ENCODE peak calls at places on chromosomes 11 and 22, in nine cellular contexts. N is astrocyte of the spinal cord, X is osteocyte, O is fibroblast of lung, G is astrocyte of the cerebellum, F is cardiac muscle cell, J is uterus, V is mucosa of descending colon, P is mammary epithelial cell. W is an unnamed sample.

GRCh38 chr11:1870721-1871466 is 18.0 kb downstream of the LSP1 start:
- DNase-seq in N (no peak), X (no peak), O (peak), G (no peak), F (no peak), J (no peak), V (peak), P (no peak), W (no peak)

GRCh38 chr11:126083829-126084607 is 21.4 kb upstream of the CDON start:
- DNase-seq in N (no peak), X (no peak), O (no peak), G (no peak), F (no peak), J (no peak), V (no peak), P (no peak), W (no peak)

GRCh38 chr11:117026593-117027330 is 71.5 kb downstream of the SIK3 start:
- DNase-seq in N (peak), X (no peak), O (peak), G (peak), F (peak), J (no peak), V (no peak), P (peak), W (no peak)

GRCh38 chr11:44857490-44857889 is 93.2 kb downstream of the TP53I11 start:
- DNase-seq in N (no peak), X (no peak), O (no peak), G (no peak), F (no peak), J (no peak), V (no peak), P (no peak), W (no peak)

GRCh38 chr11:87473174-87473573 is 435.4 kb downstream of the TMEM135 start:
- DNase-seq in N (peak), X (no peak), O (peak), G (peak), F (no peak), J (peak), V (no peak), P (peak), W (no peak)

GRCh38 chr11:77379253-77379652 is 77.8 kb upstream of the GDPD4 start:
- DNase-seq in N (peak), X (no peak), O (no peak), G (no peak), F (peak), J (no peak), V (no peak), P (no peak), W (no peak)

GRCh38 chr11:134654161-134654915 is 242.3 kb upstream of the B3GAT1 start:
- DNase-seq in N (no peak), X (peak), O (no peak), G (no peak), F (no peak), J (no peak), V (no peak), P (no peak), W (no peak)

GRCh38 chr22:22374163-22374562 is 129.6 kb downstream of the VPREB1 start:
- DNase-seq in N (no peak), X (no peak), O (no peak), G (no peak), F (no peak), J (no peak), V (no peak), P (no peak), W (no peak)

GRCh38 chr11:77193915-77194830 is 66.1 kb downstream of the MYO7A start:
- DNase-seq in N (no peak), X (no peak), O (no peak), G (no peak), F (no peak), J (no peak), V (peak), P (no peak), W (no peak)

GRCh38 chr22:22139364-22139763 is 105.2 kb upstream of the VPREB1 start:
- DNase-seq in N (no peak), X (no peak), O (no peak), G (no peak), F (no peak), J (no peak), V (no peak), P (no peak), W (no peak)

GRCh38 chr22:37112084-37112728 is 2.7 kb upstream of the TMPRSS6 start:
- DNase-seq in N (no peak), X (no peak), O (no peak), G (no peak), F (no peak), J (no peak), V (no peak), P (no peak), W (no peak)

GRCh38 chr11:60987577-60988277 is 16.2 kb downstream of the CD6 start:
- DNase-seq in N (no peak), X (no peak), O (no peak), G (no peak), F (no peak), J (peak), V (no peak), P (no peak), W (no peak)

GRCh38 chr11:134905513-134905912 is 493.5 kb upstream of the B3GAT1 start:
- DNase-seq in N (no peak), X (no peak), O (no peak), G (no peak), F (no peak), J (no peak), V (no peak), P (no peak), W (no peak)

GRCh38 chr22:45948081-45948648 is 28.8 kb downstream of the WNT7B start:
- DNase-seq in N (no peak), X (no peak), O (no peak), G (no peak), F (no peak), J (no peak), V (no peak), P (no peak), W (peak)

GRCh38 chr11:58771458-58771855 is 39.7 kb upstream of the GLYAT start:
- DNase-seq in N (no peak), X (no peak), O (no peak), G (no peak), F (no peak), J (no peak), V (no peak), P (peak), W (no peak)

GRCh38 chr11:61602775-61603569 is 22.1 kb upstream of the SYT7 start:
- DNase-seq in N (peak), X (no peak), O (peak), G (peak), F (peak), J (peak), V (peak), P (peak), W (no peak)

DNA sequence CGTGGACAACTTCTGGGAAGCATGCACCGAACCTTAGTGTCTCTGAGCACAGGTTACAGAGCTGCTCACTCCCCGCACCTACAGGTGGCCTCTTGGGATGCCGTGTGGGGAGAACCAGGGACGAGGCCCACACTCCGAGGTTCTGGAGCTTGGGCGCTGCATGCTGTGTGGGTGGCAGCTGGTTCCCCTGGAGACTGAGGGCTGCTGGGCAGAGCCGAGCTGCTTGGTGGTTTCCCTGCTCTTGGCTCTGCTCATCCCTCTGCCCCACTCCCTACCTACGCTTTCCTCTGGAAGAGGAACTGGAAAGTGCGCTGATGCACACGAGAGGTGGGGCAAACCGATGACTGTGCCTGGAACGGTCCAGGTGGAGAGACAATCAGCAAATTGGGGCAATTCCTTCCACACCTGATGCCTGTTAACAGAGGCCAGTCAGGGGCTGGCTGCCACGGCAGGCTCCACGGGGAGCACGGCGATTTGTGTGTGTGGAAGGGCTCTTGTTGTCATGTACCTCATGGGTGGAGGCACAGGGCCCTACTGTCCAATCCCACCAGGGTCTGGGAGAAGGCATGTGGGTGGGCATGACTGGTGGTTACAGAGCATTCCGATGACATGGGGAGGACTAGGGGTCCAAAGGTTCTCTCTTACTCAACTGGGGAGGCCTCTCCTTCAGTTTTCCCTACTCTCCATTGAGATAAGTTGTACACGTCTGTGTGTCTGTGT is 60.9 kb downstream of the ST14 start:
- DNase-seq in N (no peak), X (peak), O (no peak), G (no peak), F (no peak), J (no peak), V (no peak), P (no peak), W (no peak)
- TF ChIP-seq CTCF in N (no peak), X (no peak), O (no peak), G (no peak), F (no peak), J (no peak), V (no peak), P (no peak), W (no peak)

GRCh38 chr11:19281555-19281954 is 40.8 kb upstream of the E2F8 start:
- DNase-seq in N (no peak), X (no peak), O (no peak), G (no peak), F (no peak), J (no peak), V (no peak), P (no peak), W (no peak)
- TF ChIP-seq CTCF in N (no peak), X (no peak), O (no peak), G (no peak), F (no peak), J (no peak), V (no peak), P (no peak), W (no peak)

DNA sequence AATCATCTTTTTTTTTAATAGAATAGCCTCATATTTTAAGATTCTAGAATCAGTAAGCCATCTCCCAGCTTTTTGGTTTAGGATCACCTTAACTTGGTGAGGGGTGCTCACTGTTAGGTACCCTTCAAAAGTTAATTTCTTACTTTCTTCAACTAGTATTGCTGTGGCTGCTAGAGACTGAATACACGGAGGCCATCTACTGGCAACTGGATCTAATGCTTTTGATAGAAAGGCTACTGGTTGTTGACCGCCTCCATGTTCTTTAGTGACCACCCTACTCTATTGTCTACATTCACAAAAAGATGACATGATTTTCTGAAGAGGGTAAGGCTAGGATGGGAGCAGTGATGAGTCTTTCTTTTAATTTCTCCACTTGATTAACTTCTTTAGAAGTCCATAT is 16.7 kb upstream of the ALDH3B2 start:
- DNase-seq in N (no peak), X (no peak), O (peak), G (no peak), F (no peak), J (no peak), V (no peak), P (no peak), W (no peak)
- TF ChIP-seq CTCF in N (peak), X (no peak), O (peak), G (peak), F (peak), J (no peak), V (no peak), P (peak), W (no peak)

GRCh38 chr22:47199949-47200272 is 437.5 kb downstream of the TBC1D22A start:
- DNase-seq in N (no peak), X (no peak), O (no peak), G (no peak), F (no peak), J (no peak), V (no peak), P (no peak), W (no peak)

GRCh38 chr22:47198801-47199251 is 436.4 kb downstream of the TBC1D22A start:
- DNase-seq in N (no peak), X (peak), O (no peak), G (no peak), F (no peak), J (no peak), V (no peak), P (no peak), W (no peak)

GRCh38 chr22:47200273-47201051 is 438.0 kb downstream of the TBC1D22A start:
- DNase-seq in N (no peak), X (peak), O (peak), G (no peak), F (peak), J (no peak), V (no peak), P (no peak), W (no peak)

GRCh38 chr22:47197735-47198500 is 435.5 kb downstream of the TBC1D22A start:
- DNase-seq in N (no peak), X (peak), O (no peak), G (no peak), F (no peak), J (no peak), V (no peak), P (no peak), W (no peak)

GRCh38 chr22:47199261-47199948 is 437.0 kb downstream of the TBC1D22A start:
- DNase-seq in N (no peak), X (peak), O (no peak), G (no peak), F (no peak), J (no peak), V (no peak), P (no peak), W (no peak)
- TF ChIP-seq CTCF in N (no peak), X (no peak), O (no peak), G (no peak), F (no peak), J (no peak), V (no peak), P (no peak), W (no peak)

DNA sequence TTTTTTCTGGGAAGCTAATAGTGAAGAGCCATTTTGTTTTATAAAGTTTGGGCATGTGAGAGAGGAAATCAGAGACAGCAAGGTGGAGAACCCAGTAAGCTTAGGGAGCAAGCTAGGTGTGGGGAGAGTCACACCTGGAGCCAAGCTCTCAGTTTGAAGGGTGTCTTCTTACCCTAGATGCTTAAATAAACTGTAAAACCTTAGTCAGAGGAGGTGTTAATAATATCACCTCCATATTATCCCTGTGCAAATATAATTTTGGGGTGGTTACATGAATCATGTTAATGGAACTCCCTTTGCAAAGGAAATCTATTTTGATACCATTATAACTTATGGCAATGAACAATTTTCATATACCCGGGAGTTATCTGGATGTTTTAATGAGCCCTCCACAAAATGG is 246.2 kb upstream of the PLET1 start:
- DNase-seq in N (no peak), X (no peak), O (no peak), G (no peak), F (no peak), J (no peak), V (no peak), P (no peak), W (no peak)
- TF ChIP-seq CTCF in N (no peak), X (no peak), O (no peak), G (no peak), F (no peak), J (no peak), V (no peak), P (no peak), W (no peak)

W was measured in activated B cell treated with CpG ODN at 0.5 μM for 24 hours.